ENCODE peak calls at places on chromosomes 7 and 10, in ten cellular contexts. S is neural progenitor cell; K is HepG2; Z is Jurkat, Clone E6-1; M is effector memory CD4-positive, alpha-beta T cell; V is PC-3; F is cardiac fibroblast; A is pancreas; G is kidney epithelial cell; Q is AG09309. R is an unnamed sample.

GRCh38 chr10:96287392-96288105 is 16.2 kb upstream of the BLNK start:
- DNase-seq in M (no peak), K (peak), A (no peak), Q (no peak), V (no peak), F (peak), S (no peak), Z (peak), G (peak), R (no peak)

GRCh38 chr7:1418505-1419309 is 40.6 kb downstream of the MICALL2 start:
- DNase-seq in V (peak), S (peak), Z (peak), K (peak), F (no peak), Q (no peak), G (no peak), A (no peak), M (no peak), R (peak)

GRCh38 chr10:122561212-122561611 is 658 bp downstream of the DMBT1 start:
- DNase-seq in Z (no peak), V (peak), M (no peak), A (no peak), S (no peak), K (no peak), G (peak), F (no peak), Q (no peak), R (no peak)

GRCh38 chr10:97823734-97824133 is 25.9 kb upstream of the GOLGA7B start:
- DNase-seq in V (no peak), G (no peak), Z (no peak), A (no peak), Q (no peak), M (no peak), K (no peak), S (no peak), F (no peak), R (no peak)

GRCh38 chr10:113442340-113442739 is 110.5 kb upstream of the HABP2 start:
- DNase-seq in K (no peak), M (no peak), G (no peak), F (no peak), V (no peak), A (no peak), Q (no peak), S (no peak), Z (no peak), R (no peak)

GRCh38 chr10:125227546-125227945 is 67.2 kb upstream of the CTBP2 start:
- DNase-seq in Z (no peak), G (no peak), V (no peak), M (no peak), S (no peak), A (no peak), F (no peak), Q (no peak), K (no peak), R (no peak)

GRCh38 chr7:100575206-100575631 is 1.5 kb upstream of the SAP25 start:
- DNase-seq in Q (no peak), F (no peak), Z (no peak), V (no peak), S (no peak), G (no peak), M (no peak), A (no peak), K (no peak), R (no peak)

GRCh38 chr7:19413444-19413965 is 268.3 kb upstream of the FERD3L start:
- DNase-seq in K (no peak), A (no peak), G (no peak), Q (no peak), Z (no peak), V (no peak), S (no peak), F (no peak), M (no peak), R (no peak)

GRCh38 chr7:134782121-134782623 is 2.7 kb downstream of the CALD1 start:
- DNase-seq in A (no peak), K (no peak), M (no peak), Z (no peak), Q (no peak), G (no peak), S (no peak), V (no peak), F (peak), R (no peak)

GRCh38 chr10:28300027-28300426 is 2.8 kb downstream of the MPP7 start:
- DNase-seq in Z (peak), S (no peak), G (no peak), K (no peak), Q (no peak), V (peak), A (no peak), M (no peak), F (no peak), R (no peak)

GRCh38 chr10:69377191-69377590 is 39.5 kb downstream of the TACR2 start:
- DNase-seq in K (no peak), F (no peak), G (no peak), Q (no peak), M (no peak), V (no peak), A (no peak), S (no peak), Z (no peak), R (no peak)

GRCh38 chr7:23357190-23358093 is 58.3 kb downstream of the MALSU1 start:
- DNase-seq in M (no peak), V (peak), S (no peak), K (peak), F (peak), G (peak), Z (peak), A (no peak), Q (no peak), R (no peak)

GRCh38 chr7:27459021-27459728 is 203.5 kb downstream of the HIBADH start:
- DNase-seq in G (no peak), V (peak), M (no peak), Q (no peak), S (no peak), Z (no peak), K (no peak), A (no peak), F (peak), R (no peak)

GRCh38 chr7:151008143-151008510 is 16.2 kb downstream of the ATG9B start:
- DNase-seq in A (no peak), G (no peak), F (peak), V (no peak), Z (peak), S (no peak), K (no peak), M (no peak), Q (no peak), R (no peak)

GRCh38 chr10:112580267-112580666 is 133.3 kb downstream of the VTI1A start:
- DNase-seq in V (no peak), A (no peak), K (no peak), Z (no peak), G (no peak), M (no peak), S (no peak), Q (no peak), F (no peak), R (no peak)

GRCh38 chr7:44975331-44976039 is 3.3 kb downstream of the MYO1G start:
- DNase-seq in M (no peak), A (peak), Z (no peak), V (no peak), S (no peak), K (no peak), F (no peak), G (no peak), Q (no peak), R (no peak)

GRCh38 chr7:80918909-80919721 is at the start of gene SEMA3C:
- DNase-seq in K (peak), G (peak), M (no peak), Q (peak), F (peak), A (peak), Z (no peak), S (peak), V (peak), R (peak)

GRCh38 chr10:46525177-46525823 is 31.2 kb downstream of the GPRIN2 start:
- DNase-seq in G (peak), S (no peak), V (peak), K (no peak), Z (peak), Q (peak), A (no peak), F (peak), M (no peak), R (no peak)

GRCh38 chr7:42236266-42237161 is 495 bp downstream of the GLI3 start:
- DNase-seq in G (no peak), A (peak), Q (no peak), F (peak), S (peak), V (peak), K (no peak), M (no peak), Z (peak), R (peak)

GRCh38 chr7:151440799-151441443 is 980 bp upstream of the CRYGN start:
- DNase-seq in Q (no peak), V (no peak), Z (peak), A (peak), K (no peak), G (no peak), F (peak), S (no peak), M (no peak), R (no peak)

GRCh38 chr10:31004611-31005193 is 27.0 kb downstream of the ZNF438 start:
- DNase-seq in M (no peak), Z (peak), Q (peak), V (peak), G (peak), F (peak), K (no peak), S (no peak), A (no peak), R (no peak)

GRCh38 chr7:54664235-54665228 is 94.5 kb downstream of the SEC61G start:
- DNase-seq in V (peak), S (peak), F (peak), Q (no peak), A (peak), Z (no peak), M (no peak), G (no peak), K (peak), R (peak)

GRCh38 chr7:33766396-33766795 is 138.9 kb upstream of the BMPER start:
- DNase-seq in A (no peak), S (no peak), G (no peak), M (no peak), F (peak), K (no peak), V (no peak), Z (no peak), Q (no peak), R (no peak)

GRCh38 chr10:6780008-6780677 is 200.1 kb upstream of the PRKCQ start:
- DNase-seq in V (no peak), Q (no peak), M (no peak), Z (no peak), G (no peak), S (no peak), F (no peak), K (no peak), A (no peak), R (no peak)

GRCh38 chr10:6778992-6779701 is 199.1 kb upstream of the PRKCQ start:
- DNase-seq in Z (no peak), S (no peak), K (no peak), M (no peak), V (peak), Q (peak), G (peak), A (no peak), F (peak), R (no peak)

GRCh38 chr10:6776170-6776569 is 196.1 kb upstream of the PRKCQ start:
- DNase-seq in V (no peak), S (no peak), Q (no peak), F (no peak), K (no peak), Z (no peak), A (no peak), G (no peak), M (no peak), R (no peak)

GRCh38 chr10:6782378-6782777 is 202.3 kb upstream of the PRKCQ start:
- DNase-seq in F (no peak), V (no peak), Q (no peak), G (no peak), Z (no peak), A (no peak), M (no peak), S (no peak), K (no peak), R (no peak)

DNA sequence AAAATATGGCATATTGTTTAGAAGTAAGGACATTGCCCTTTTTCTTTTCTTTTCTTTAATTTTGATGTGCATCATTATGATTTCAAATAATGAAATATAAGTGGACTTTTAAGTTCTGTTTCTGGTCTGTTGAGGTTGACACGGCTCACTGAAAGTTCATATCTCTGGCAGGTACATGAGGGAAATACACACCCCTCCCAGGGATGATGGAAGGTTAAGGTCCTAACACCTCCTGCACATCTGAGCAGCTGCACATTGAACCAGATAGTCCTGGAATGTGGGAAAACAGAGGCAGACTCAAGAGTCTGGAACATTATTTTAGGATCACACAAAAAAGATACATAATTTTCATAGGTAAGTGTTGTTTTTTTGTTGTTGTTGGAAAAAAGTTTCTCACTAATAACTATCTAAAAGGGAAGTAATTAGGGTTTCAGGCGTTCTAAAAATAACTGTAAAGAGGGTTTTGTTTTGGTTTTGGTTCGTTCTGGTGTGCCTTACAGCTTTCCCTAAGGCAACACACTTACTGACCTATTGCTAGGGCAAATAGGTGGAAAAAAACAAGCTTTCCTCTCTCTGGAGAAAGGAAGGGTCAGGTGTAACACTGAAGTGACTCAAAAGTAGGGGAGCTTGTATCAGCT is 201.2 kb upstream of the PRKCQ start:
- DNase-seq in V (no peak), G (no peak), M (no peak), F (no peak), K (no peak), Z (no peak), S (no peak), Q (no peak), A (no peak), R (no peak)
- H3K4me3 ChIP-seq in V (no peak), G (no peak), M (no peak), F (no peak), K (no peak), Z (no peak), S (no peak), Q (no peak), A (no peak), R (no peak)

GRCh38 chr10:5810235-5810634 is 3.0 kb downstream of the GDI2 start:
- DNase-seq in S (no peak), F (peak), A (no peak), G (no peak), V (no peak), Z (no peak), Q (no peak), K (no peak), M (no peak), R (no peak)
- H3K4me3 ChIP-seq in S (peak), F (no peak), A (no peak), G (no peak), V (peak), Z (no peak), Q (no peak), K (peak), M (peak), R (no peak)

GRCh38 chr7:86760236-86760635 is 116.5 kb downstream of the GRM3 start:
- DNase-seq in V (no peak), M (no peak), Q (no peak), F (no peak), A (no peak), S (no peak), K (no peak), G (no peak), Z (no peak), R (no peak)
- H3K4me3 ChIP-seq in V (no peak), M (no peak), Q (no peak), F (no peak), A (no peak), S (no peak), K (no peak), G (no peak), Z (no peak), R (no peak)

DNA sequence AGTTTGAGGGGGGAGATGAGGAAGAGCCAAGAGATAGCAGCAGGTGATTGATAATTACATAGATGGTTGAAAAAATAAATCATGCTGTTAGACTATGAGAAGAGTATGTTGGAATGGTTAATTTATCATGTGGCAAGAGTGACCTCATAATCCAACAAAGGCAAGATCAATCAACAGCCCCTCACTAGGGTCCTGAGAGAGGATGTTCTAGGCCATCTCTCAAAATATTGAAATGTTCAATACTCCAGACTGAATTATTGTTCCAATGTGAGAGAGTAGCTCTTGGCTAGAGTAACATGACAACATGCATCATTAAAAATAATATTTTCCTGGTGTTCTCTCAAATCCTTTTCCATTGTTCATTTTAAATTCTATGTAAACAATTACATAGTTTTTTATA is 67.9 kb downstream of the ADD3 start:
- DNase-seq in K (no peak), G (no peak), Q (no peak), V (no peak), A (no peak), F (no peak), M (no peak), S (no peak), Z (no peak), R (no peak)
- H3K4me3 ChIP-seq in K (no peak), G (no peak), Q (no peak), V (no peak), A (no peak), F (no peak), M (no peak), S (no peak), Z (no peak), R (no peak)

GRCh38 chr7:107981466-107981865 is 21.5 kb downstream of the LAMB1 start:
- DNase-seq in V (no peak), A (no peak), S (no peak), M (no peak), K (no peak), Q (no peak), Z (no peak), F (no peak), G (no peak), R (no peak)
- H3K4me3 ChIP-seq in V (no peak), A (no peak), S (no peak), M (no peak), K (no peak), Q (no peak), Z (no peak), F (no peak), G (no peak), R (no peak)

GRCh38 chr7:106112972-106113421 is 885 bp upstream of the SYPL1 start:
- DNase-seq in A (no peak), S (no peak), Z (no peak), F (no peak), Q (no peak), G (no peak), K (no peak), V (no peak), M (no peak), R (no peak)
- H3K4me3 ChIP-seq in A (peak), S (peak), Z (peak), F (no peak), Q (no peak), G (no peak), K (no peak), V (peak), M (peak), R (peak)

GRCh38 chr7:116678812-116679211 is 6.8 kb downstream of the MET start:
- DNase-seq in V (no peak), K (no peak), A (no peak), Q (no peak), S (no peak), M (no peak), Z (no peak), G (no peak), F (no peak), R (no peak)
- H3K4me3 ChIP-seq in V (no peak), K (no peak), A (no peak), Q (no peak), S (no peak), M (no peak), Z (no peak), G (no peak), F (no peak), R (no peak)

R was measured in WERI-Rb-1.